ENCODE peak calls at places on chromosome 16, in nine cellular contexts. P is Peyer's patch, Y is upper lobe of right lung, H is mesothelial cell of epicardium, S is bronchial epithelial cell, U is lower leg skin, B is GM23338, J is left lung, D is fibroblast of lung. L is an unnamed sample.

GRCh38 chr16:19419691-19420060 is 2.0 kb downstream of the TMC5 start:
- DNase-seq in B (no peak), U (no peak), Y (no peak), J (no peak), S (peak; percentile 97), P (no peak), D (peak; percentile 27), H (no peak), L (no peak)

GRCh38 chr16:64475627-64476351 is 646.1 kb downstream of the CDH11 start:
- DNase-seq in H (no peak), S (no peak), U (no peak), Y (no peak), B (no peak), P (no peak), J (no peak), D (peak; percentile 97), L (no peak)

GRCh38 chr16:66619534-66620418 is 15.3 kb downstream of the CMTM3 start:
- DNase-seq in B (no peak), S (peak; percentile 41), D (peak; percentile 86), P (no peak), Y (no peak), J (no peak), H (no peak), U (no peak), L (no peak)

GRCh38 chr16:87936375-87937230 is at the start of gene CA5A:
- DNase-seq in D (no peak), B (no peak), P (no peak), J (no peak), S (no peak), U (no peak), Y (no peak), H (no peak), L (no peak)

GRCh38 chr16:30063893-30064745 is 1.4 kb upstream of the ALDOA start:
- DNase-seq in Y (peak; percentile 88), B (peak; percentile 74), J (peak; percentile 87), U (peak; percentile 95), H (peak; percentile 55), S (peak; percentile 42), D (peak; percentile 52), P (peak; percentile 88), L (peak; percentile 23)

GRCh38 chr16:65121870-65122723 is at the start of gene CDH11:
- DNase-seq in D (peak; percentile 91), P (no peak), J (peak; percentile 69), Y (peak; percentile 68), H (peak; percentile 76), U (peak; percentile 88), S (peak; percentile 37), B (peak; percentile 78), L (peak; percentile 62)

GRCh38 chr16:27428035-27428785 is 26.2 kb downstream of the IL21R start:
- DNase-seq in H (peak; percentile 16), S (no peak), B (no peak), J (no peak), Y (peak; percentile 35), U (peak; percentile 82), D (no peak), P (no peak), L (peak; percentile 1)

GRCh38 chr16:29912087-29912486 is 11.8 kb downstream of the ASPHD1 start:
- DNase-seq in D (no peak), Y (peak; percentile 55), S (no peak), B (peak; percentile 17), H (no peak), J (no peak), U (no peak), P (no peak), L (no peak)

GRCh38 chr16:81443688-81444447 is 740 bp upstream of the CMIP start:
- DNase-seq in S (no peak), B (peak; percentile 54), U (peak; percentile 92), H (peak; percentile 59), D (no peak), J (no peak), P (no peak), Y (peak; percentile 79), L (no peak)

GRCh38 chr16:27195941-27196595 is 7.3 kb upstream of the KDM8 start:
- DNase-seq in H (no peak), U (no peak), Y (no peak), B (no peak), S (no peak), P (no peak), J (no peak), D (no peak), L (no peak)

GRCh38 chr16:53999123-53999522 is 287.5 kb downstream of the IRX3 start:
- DNase-seq in B (no peak), S (no peak), D (no peak), Y (no peak), P (no peak), U (no peak), H (no peak), J (no peak), L (no peak)

GRCh38 chr16:12290868-12291267 is 314.3 kb downstream of the SNX29 start:
- DNase-seq in B (no peak), U (no peak), J (no peak), S (no peak), Y (no peak), D (no peak), H (no peak), P (no peak), L (no peak)

GRCh38 chr16:11047057-11047456 is 102.7 kb downstream of the CLEC16A start:
- DNase-seq in H (no peak), U (peak; percentile 58), Y (no peak), J (no peak), S (no peak), P (no peak), D (peak; percentile 71), B (no peak), L (no peak)

GRCh38 chr16:78684655-78685400 is 585.4 kb downstream of the WWOX start:
- DNase-seq in P (no peak), D (peak; percentile 24), U (no peak), S (peak; percentile 55), H (no peak), J (no peak), Y (no peak), B (no peak), L (no peak)

GRCh38 chr16:71467810-71468209 is 5.8 kb upstream of the ZNF23 start:
- DNase-seq in J (no peak), H (peak; percentile 73), Y (no peak), D (peak; percentile 31), P (no peak), U (no peak), S (no peak), B (peak; percentile 76), L (peak; percentile 51)

GRCh38 chr16:53899471-53899870 is 195.5 kb downstream of the FTO start:
- DNase-seq in J (no peak), D (peak; percentile 49), U (no peak), B (no peak), H (no peak), S (peak; percentile 38), Y (no peak), P (no peak), L (no peak)

GRCh38 chr16:57734308-57734924 is 1.2 kb upstream of the KATNB1 start:
- DNase-seq in U (no peak), Y (no peak), J (no peak), H (no peak), B (no peak), S (no peak), P (no peak), D (no peak), L (no peak)

GRCh38 chr16:19437280-19437679 is 19.6 kb downstream of the TMC5 start:
- DNase-seq in J (no peak), Y (no peak), B (no peak), P (no peak), H (no peak), D (no peak), S (no peak), U (no peak), L (no peak)

GRCh38 chr16:47019563-47019962 is 46.1 kb upstream of the DNAJA2 start:
- DNase-seq in S (peak; percentile 25), P (no peak), J (no peak), Y (no peak), B (no peak), U (no peak), H (no peak), D (peak; percentile 8), L (no peak)
- TF ChIP-seq CTCF in S (peak; percentile 1), P (no peak), J (no peak), Y (peak; percentile 13), B (no peak), U (no peak), H (no peak), D (peak; percentile 27), L (no peak)

GRCh38 chr16:85981826-85982562 is 83.0 kb downstream of the IRF8 start:
- DNase-seq in D (no peak), B (no peak), H (no peak), U (no peak), P (no peak), S (no peak), Y (no peak), J (no peak), L (no peak)
- TF ChIP-seq CTCF in D (no peak), B (no peak), H (no peak), U (no peak), P (no peak), S (no peak), Y (no peak), J (no peak), L (no peak)

GRCh38 chr16:23836404-23837291 is 865 bp downstream of the PRKCB start:
- DNase-seq in H (peak; percentile 38), B (peak; percentile 68), P (peak; percentile 82), D (no peak), U (no peak), J (peak; percentile 56), S (no peak), Y (peak; percentile 69), L (peak; percentile 22)
- TF ChIP-seq CTCF in H (no peak), B (peak; percentile 74), P (no peak), D (no peak), U (no peak), J (peak; percentile 1), S (no peak), Y (peak; percentile 12), L (no peak)

DNA sequence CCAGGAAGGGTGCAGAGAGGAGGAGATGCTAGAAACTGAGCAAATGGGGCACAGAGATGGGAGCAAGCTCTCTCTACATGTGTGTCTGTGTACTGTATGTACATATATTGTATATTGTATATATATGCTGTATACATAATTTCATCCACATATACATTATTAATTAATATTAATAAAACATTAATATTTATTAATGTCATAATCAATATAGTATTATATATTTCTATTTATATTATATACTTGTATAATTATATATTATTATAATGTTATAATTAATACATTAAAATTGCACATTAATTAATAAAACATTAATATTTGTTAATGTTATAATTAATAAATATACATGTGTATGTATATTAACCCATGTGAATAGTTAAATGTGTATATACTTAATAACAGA is 31.5 kb upstream of the FOXF1 start:
- DNase-seq in H (no peak), P (no peak), J (no peak), S (no peak), D (no peak), Y (no peak), U (no peak), B (no peak), L (no peak)
- TF ChIP-seq CTCF in H (no peak), P (no peak), J (no peak), S (no peak), D (no peak), Y (no peak), U (no peak), B (no peak), L (no peak)